ENCODE peak calls at places on chromosomes 13 and 19, in six cellular contexts. One of them, this sample, is unnamed.

GRCh38 chr19:35828694-35829301 is 16.2 kb upstream of the PRODH2 start:
- DNase-seq in neural progenitor cell: peak
- DNase-seq in fibroblast of lung: peak
- DNase-seq in keratinocyte: no peak
- DNase-seq in HCT116: no peak
- DNase-seq in mesendoderm: peak
- DNase-seq in this sample: peak

GRCh38 chr13:100811431-100811830 is 136.8 kb upstream of the TMTC4 start:
- DNase-seq in neural progenitor cell: no peak
- DNase-seq in HCT116: no peak
- DNase-seq in mesendoderm: no peak
- DNase-seq in fibroblast of lung: no peak
- DNase-seq in keratinocyte: no peak
- DNase-seq in this sample: no peak

GRCh38 chr13:113360446-113360845 is 3.5 kb downstream of the GRTP1 start:
- DNase-seq in HCT116: no peak
- DNase-seq in mesendoderm: no peak
- DNase-seq in keratinocyte: no peak
- DNase-seq in fibroblast of lung: no peak
- DNase-seq in neural progenitor cell: no peak
- DNase-seq in this sample: no peak

GRCh38 chr13:83056269-83056668 is 826.0 kb downstream of the SLITRK1 start:
- DNase-seq in HCT116: no peak
- DNase-seq in neural progenitor cell: no peak
- DNase-seq in fibroblast of lung: no peak
- DNase-seq in mesendoderm: no peak
- DNase-seq in keratinocyte: no peak
- DNase-seq in this sample: no peak

GRCh38 chr19:6204212-6204611 is 68.7 kb downstream of the ACSBG2 start:
- DNase-seq in HCT116: no peak
- DNase-seq in fibroblast of lung: no peak
- DNase-seq in mesendoderm: no peak
- DNase-seq in neural progenitor cell: no peak
- DNase-seq in keratinocyte: no peak
- DNase-seq in this sample: no peak

GRCh38 chr19:51375504-51376221 is 3.2 kb upstream of the NKG7 start:
- DNase-seq in fibroblast of lung: no peak
- DNase-seq in neural progenitor cell: no peak
- DNase-seq in HCT116: no peak
- DNase-seq in keratinocyte: no peak
- DNase-seq in mesendoderm: no peak
- DNase-seq in this sample: no peak

GRCh38 chr13:79432086-79432485 is 26.0 kb upstream of the RBM26 start:
- DNase-seq in fibroblast of lung: no peak
- DNase-seq in mesendoderm: no peak
- DNase-seq in neural progenitor cell: no peak
- DNase-seq in keratinocyte: no peak
- DNase-seq in HCT116: no peak
- DNase-seq in this sample: no peak

GRCh38 chr19:45681391-45682015 is 10.2 kb downstream of the SNRPD2 start:
- DNase-seq in neural progenitor cell: peak
- DNase-seq in fibroblast of lung: peak
- DNase-seq in HCT116: peak
- DNase-seq in mesendoderm: peak
- DNase-seq in keratinocyte: no peak
- DNase-seq in this sample: peak

GRCh38 chr19:42132030-42132628 is at the start of gene POU2F2:
- DNase-seq in fibroblast of lung: no peak
- DNase-seq in keratinocyte: no peak
- DNase-seq in neural progenitor cell: peak
- DNase-seq in HCT116: no peak
- DNase-seq in mesendoderm: peak
- DNase-seq in this sample: no peak

GRCh38 chr13:108288741-108289140 is 19.2 kb downstream of the TNFSF13B start:
- DNase-seq in HCT116: no peak
- DNase-seq in neural progenitor cell: no peak
- DNase-seq in keratinocyte: no peak
- DNase-seq in mesendoderm: no peak
- DNase-seq in fibroblast of lung: no peak
- DNase-seq in this sample: no peak

GRCh38 chr13:113183450-113184129 is 24.9 kb downstream of the PCID2 start:
- DNase-seq in neural progenitor cell: no peak
- DNase-seq in HCT116: no peak
- DNase-seq in keratinocyte: no peak
- DNase-seq in mesendoderm: no peak
- DNase-seq in fibroblast of lung: no peak
- DNase-seq in this sample: no peak

GRCh38 chr13:80695841-80696240 is 354.9 kb upstream of the SPRY2 start:
- DNase-seq in mesendoderm: peak
- DNase-seq in HCT116: no peak
- DNase-seq in fibroblast of lung: no peak
- DNase-seq in keratinocyte: no peak
- DNase-seq in neural progenitor cell: peak
- DNase-seq in this sample: no peak

GRCh38 chr19:2540646-2541454 is 64.9 kb downstream of the GADD45B start:
- DNase-seq in HCT116: peak
- DNase-seq in keratinocyte: peak
- DNase-seq in mesendoderm: peak
- DNase-seq in fibroblast of lung: peak
- DNase-seq in neural progenitor cell: peak
- DNase-seq in this sample: peak

GRCh38 chr13:45615501-45616101 is at the start of gene ERICH6B:
- DNase-seq in fibroblast of lung: peak
- DNase-seq in HCT116: no peak
- DNase-seq in neural progenitor cell: peak
- DNase-seq in keratinocyte: no peak
- DNase-seq in mesendoderm: peak
- DNase-seq in this sample: no peak

GRCh38 chr19:44689290-44690130 is 9.4 kb upstream of the CEACAM16 start:
- DNase-seq in fibroblast of lung: peak
- DNase-seq in HCT116: peak
- DNase-seq in mesendoderm: peak
- DNase-seq in keratinocyte: no peak
- DNase-seq in neural progenitor cell: peak
- DNase-seq in this sample: peak

GRCh38 chr19:7904074-7905020 is 670 bp downstream of the MAP2K7 start:
- DNase-seq in keratinocyte: no peak
- DNase-seq in HCT116: no peak
- DNase-seq in mesendoderm: peak
- DNase-seq in neural progenitor cell: peak
- DNase-seq in fibroblast of lung: no peak
- DNase-seq in this sample: no peak

GRCh38 chr13:82627183-82627582 is 1255.1 kb downstream of the SLITRK1 start:
- DNase-seq in neural progenitor cell: no peak
- DNase-seq in keratinocyte: no peak
- DNase-seq in mesendoderm: no peak
- DNase-seq in HCT116: no peak
- DNase-seq in fibroblast of lung: peak
- DNase-seq in this sample: peak

GRCh38 chr13:38602261-38602660 is 84.6 kb upstream of the FREM2 start:
- DNase-seq in fibroblast of lung: no peak
- DNase-seq in keratinocyte: no peak
- DNase-seq in neural progenitor cell: no peak
- DNase-seq in HCT116: no peak
- DNase-seq in mesendoderm: peak
- DNase-seq in this sample: peak

GRCh38 chr13:109787135-109787954 is 962 bp upstream of the IRS2 start:
- DNase-seq in mesendoderm: peak
- DNase-seq in neural progenitor cell: peak
- DNase-seq in fibroblast of lung: no peak
- DNase-seq in HCT116: no peak
- DNase-seq in keratinocyte: no peak
- DNase-seq in this sample: no peak

GRCh38 chr19:16825312-16826168 is 3.7 kb upstream of the SIN3B start:
- DNase-seq in mesendoderm: peak
- DNase-seq in neural progenitor cell: peak
- DNase-seq in fibroblast of lung: peak
- DNase-seq in keratinocyte: no peak
- DNase-seq in HCT116: no peak
- DNase-seq in this sample: peak

GRCh38 chr13:113888701-113889330 is 24.9 kb upstream of the GAS6 start:
- DNase-seq in fibroblast of lung: no peak
- DNase-seq in mesendoderm: no peak
- DNase-seq in neural progenitor cell: no peak
- DNase-seq in HCT116: no peak
- DNase-seq in keratinocyte: no peak
- DNase-seq in this sample: no peak

GRCh38 chr13:111314852-111315251 is 5.6 kb upstream of the TEX29 start:
- DNase-seq in mesendoderm: no peak
- DNase-seq in HCT116: no peak
- DNase-seq in fibroblast of lung: no peak
- DNase-seq in neural progenitor cell: no peak
- DNase-seq in keratinocyte: no peak
- DNase-seq in this sample: no peak
- H3K4me2 ChIP-seq in mesendoderm: no peak
- H3K4me2 ChIP-seq in HCT116: no peak
- H3K4me2 ChIP-seq in fibroblast of lung: no peak
- H3K4me2 ChIP-seq in neural progenitor cell: no peak
- H3K4me2 ChIP-seq in keratinocyte: no peak
- H3K4me2 ChIP-seq in this sample: no peak

GRCh38 chr13:73536865-73537264 is 478.1 kb downstream of the KLF5 start:
- DNase-seq in keratinocyte: no peak
- DNase-seq in fibroblast of lung: no peak
- DNase-seq in mesendoderm: no peak
- DNase-seq in HCT116: no peak
- DNase-seq in neural progenitor cell: no peak
- DNase-seq in this sample: no peak

GRCh38 chr13:73531014-73531413 is 472.2 kb downstream of the KLF5 start:
- DNase-seq in neural progenitor cell: no peak
- DNase-seq in fibroblast of lung: no peak
- DNase-seq in keratinocyte: no peak
- DNase-seq in HCT116: no peak
- DNase-seq in mesendoderm: no peak
- DNase-seq in this sample: no peak

GRCh38 chr13:73533111-73533510 is 474.3 kb downstream of the KLF5 start:
- DNase-seq in neural progenitor cell: no peak
- DNase-seq in fibroblast of lung: no peak
- DNase-seq in keratinocyte: no peak
- DNase-seq in mesendoderm: peak
- DNase-seq in HCT116: no peak
- DNase-seq in this sample: peak

GRCh38 chr13:73532582-73532981 is 473.8 kb downstream of the KLF5 start:
- DNase-seq in HCT116: no peak
- DNase-seq in mesendoderm: no peak
- DNase-seq in fibroblast of lung: no peak
- DNase-seq in keratinocyte: no peak
- DNase-seq in neural progenitor cell: no peak
- DNase-seq in this sample: no peak

DNA sequence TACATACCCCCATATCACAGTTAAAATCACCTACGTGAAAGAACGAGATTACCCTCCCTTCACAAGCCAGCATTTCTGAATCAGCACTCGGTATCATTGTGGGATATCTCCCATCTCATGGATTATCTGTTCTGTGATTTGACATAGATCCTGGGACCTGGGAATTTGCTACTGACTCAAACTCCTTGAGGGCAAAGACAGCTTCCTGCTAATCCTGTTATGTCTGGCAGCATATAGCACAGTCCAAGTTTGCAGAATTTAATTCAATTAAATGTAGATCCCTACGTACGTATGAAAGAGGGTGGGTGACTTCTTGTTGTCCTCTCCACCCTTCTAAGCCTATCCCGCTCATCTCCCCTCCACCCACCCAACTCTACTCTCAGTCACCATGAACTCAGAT is 476.5 kb downstream of the KLF5 start:
- DNase-seq in HCT116: no peak
- DNase-seq in fibroblast of lung: no peak
- DNase-seq in mesendoderm: peak
- DNase-seq in neural progenitor cell: no peak
- DNase-seq in keratinocyte: no peak
- DNase-seq in this sample: no peak
- H3K4me2 ChIP-seq in HCT116: no peak
- H3K4me2 ChIP-seq in fibroblast of lung: no peak
- H3K4me2 ChIP-seq in mesendoderm: no peak
- H3K4me2 ChIP-seq in neural progenitor cell: no peak
- H3K4me2 ChIP-seq in keratinocyte: peak
- H3K4me2 ChIP-seq in this sample: no peak

DNA sequence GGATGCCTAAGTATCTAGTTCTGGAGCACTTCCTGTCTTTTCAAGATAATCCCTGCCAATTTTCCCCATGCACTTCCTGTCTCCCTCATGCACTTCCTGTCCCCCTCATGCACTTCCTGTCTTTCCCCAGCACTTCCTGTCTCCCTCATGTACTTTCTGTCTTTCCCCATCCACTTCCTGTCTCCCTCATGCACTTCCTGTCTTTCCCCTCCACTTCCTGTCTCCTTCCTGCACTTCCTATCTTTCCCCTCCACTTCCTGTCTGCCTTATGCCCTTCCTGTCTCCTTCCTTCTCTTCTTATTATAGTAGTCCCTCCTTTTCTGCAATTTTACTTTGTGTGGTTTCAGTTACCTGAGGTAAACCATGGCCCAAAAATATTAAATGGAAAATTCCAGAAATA is 3.0 kb upstream of the TNNT1 start:
- DNase-seq in keratinocyte: no peak
- DNase-seq in neural progenitor cell: no peak
- DNase-seq in fibroblast of lung: no peak
- DNase-seq in mesendoderm: no peak
- DNase-seq in HCT116: peak
- DNase-seq in this sample: no peak
- H3K4me2 ChIP-seq in keratinocyte: no peak
- H3K4me2 ChIP-seq in neural progenitor cell: no peak
- H3K4me2 ChIP-seq in fibroblast of lung: no peak
- H3K4me2 ChIP-seq in mesendoderm: no peak
- H3K4me2 ChIP-seq in HCT116: peak
- H3K4me2 ChIP-seq in this sample: no peak

DNA sequence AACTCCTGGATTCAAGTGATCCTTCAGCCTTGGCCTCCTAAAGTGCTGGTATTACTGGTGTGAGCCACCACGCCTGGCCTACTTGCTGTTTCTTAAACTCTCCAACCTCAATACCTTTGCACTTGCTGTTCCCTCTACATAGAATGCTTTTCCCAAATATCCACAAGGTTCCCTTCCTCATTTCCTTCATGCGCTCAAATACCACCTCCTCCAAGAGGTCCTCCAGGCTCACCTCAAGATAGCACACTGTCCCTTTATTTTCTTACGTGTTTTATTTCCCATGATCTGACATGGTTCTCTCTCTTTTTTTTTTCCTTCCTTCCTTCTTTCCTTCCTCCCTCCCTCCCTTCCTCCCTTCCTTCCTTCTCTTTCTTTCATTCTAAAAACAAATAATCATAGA is 13.5 kb downstream of the RDH8 start:
- DNase-seq in neural progenitor cell: no peak
- DNase-seq in HCT116: no peak
- DNase-seq in mesendoderm: no peak
- DNase-seq in keratinocyte: no peak
- DNase-seq in fibroblast of lung: no peak
- DNase-seq in this sample: no peak
- H3K4me2 ChIP-seq in neural progenitor cell: no peak
- H3K4me2 ChIP-seq in HCT116: peak
- H3K4me2 ChIP-seq in mesendoderm: no peak
- H3K4me2 ChIP-seq in keratinocyte: no peak
- H3K4me2 ChIP-seq in fibroblast of lung: no peak
- H3K4me2 ChIP-seq in this sample: no peak